ENCODE peak calls at places on chromosomes 6 and 20, in nine cellular contexts. One of them, this sample, is unnamed.

GRCh38 chr20:29873946-29874345 is 1383.5 kb upstream of the DEFB115 start:
- DNase-seq in NCI-H1930: peak
- DNase-seq in Daoy: peak
- DNase-seq in NCI-H460: no peak
- DNase-seq in RPMI8226: peak
- DNase-seq in stimulated activated naive CD8-positive, alpha-beta T cell treated with anti-CD3 and anti-CD28 coated beads, Interleukin-15, Interleukin-2, amounts not matched to agents 100 U/mL and 50 U/mL, for 24 hours: peak
- DNase-seq in GM13977: peak
- DNase-seq in choroid plexus epithelial cell: peak
- DNase-seq in NCI-H774: peak
- DNase-seq in this sample: peak

GRCh38 chr6:136719280-136720044 is 72.8 kb downstream of the MAP3K5 start:
- DNase-seq in NCI-H1930: no peak
- DNase-seq in Daoy: no peak
- DNase-seq in NCI-H460: peak
- DNase-seq in RPMI8226: peak
- DNase-seq in stimulated activated naive CD8-positive, alpha-beta T cell treated with anti-CD3 and anti-CD28 coated beads, Interleukin-15, Interleukin-2, amounts not matched to agents 100 U/mL and 50 U/mL, for 24 hours: no peak
- DNase-seq in GM13977: peak
- DNase-seq in choroid plexus epithelial cell: no peak
- DNase-seq in NCI-H774: no peak
- DNase-seq in this sample: peak

GRCh38 chr6:36443951-36444428 is 1.2 kb downstream of the KCTD20 start:
- DNase-seq in NCI-H1930: no peak
- DNase-seq in Daoy: peak
- DNase-seq in NCI-H460: no peak
- DNase-seq in RPMI8226: peak
- DNase-seq in stimulated activated naive CD8-positive, alpha-beta T cell treated with anti-CD3 and anti-CD28 coated beads, Interleukin-15, Interleukin-2, amounts not matched to agents 100 U/mL and 50 U/mL, for 24 hours: no peak
- DNase-seq in GM13977: peak
- DNase-seq in choroid plexus epithelial cell: peak
- DNase-seq in NCI-H774: no peak
- DNase-seq in this sample: peak

GRCh38 chr6:130975325-130975724 is 87.7 kb downstream of the EPB41L2 start:
- DNase-seq in NCI-H1930: no peak
- DNase-seq in Daoy: no peak
- DNase-seq in NCI-H460: no peak
- DNase-seq in RPMI8226: no peak
- DNase-seq in stimulated activated naive CD8-positive, alpha-beta T cell treated with anti-CD3 and anti-CD28 coated beads, Interleukin-15, Interleukin-2, amounts not matched to agents 100 U/mL and 50 U/mL, for 24 hours: no peak
- DNase-seq in GM13977: no peak
- DNase-seq in choroid plexus epithelial cell: no peak
- DNase-seq in NCI-H774: no peak
- DNase-seq in this sample: peak

GRCh38 chr6:46306429-46306828 is 135.6 kb upstream of the ENPP5 start:
- DNase-seq in NCI-H1930: no peak
- DNase-seq in Daoy: no peak
- DNase-seq in NCI-H460: no peak
- DNase-seq in RPMI8226: no peak
- DNase-seq in stimulated activated naive CD8-positive, alpha-beta T cell treated with anti-CD3 and anti-CD28 coated beads, Interleukin-15, Interleukin-2, amounts not matched to agents 100 U/mL and 50 U/mL, for 24 hours: no peak
- DNase-seq in GM13977: no peak
- DNase-seq in choroid plexus epithelial cell: no peak
- DNase-seq in NCI-H774: no peak
- DNase-seq in this sample: no peak

GRCh38 chr6:130482645-130483390 is 117.0 kb downstream of the TMEM200A start:
- DNase-seq in NCI-H1930: no peak
- DNase-seq in Daoy: no peak
- DNase-seq in NCI-H460: no peak
- DNase-seq in RPMI8226: no peak
- DNase-seq in stimulated activated naive CD8-positive, alpha-beta T cell treated with anti-CD3 and anti-CD28 coated beads, Interleukin-15, Interleukin-2, amounts not matched to agents 100 U/mL and 50 U/mL, for 24 hours: no peak
- DNase-seq in GM13977: no peak
- DNase-seq in choroid plexus epithelial cell: peak
- DNase-seq in NCI-H774: no peak
- DNase-seq in this sample: peak

GRCh38 chr20:38094373-38094775 is 60.8 kb downstream of the RPRD1B start:
- DNase-seq in NCI-H1930: no peak
- DNase-seq in Daoy: peak
- DNase-seq in NCI-H460: peak
- DNase-seq in RPMI8226: peak
- DNase-seq in stimulated activated naive CD8-positive, alpha-beta T cell treated with anti-CD3 and anti-CD28 coated beads, Interleukin-15, Interleukin-2, amounts not matched to agents 100 U/mL and 50 U/mL, for 24 hours: no peak
- DNase-seq in GM13977: peak
- DNase-seq in choroid plexus epithelial cell: peak
- DNase-seq in NCI-H774: no peak
- DNase-seq in this sample: peak

GRCh38 chr20:53839423-53840176 is 230.8 kb downstream of the BCAS1 start:
- DNase-seq in NCI-H1930: no peak
- DNase-seq in Daoy: no peak
- DNase-seq in NCI-H460: no peak
- DNase-seq in RPMI8226: peak
- DNase-seq in stimulated activated naive CD8-positive, alpha-beta T cell treated with anti-CD3 and anti-CD28 coated beads, Interleukin-15, Interleukin-2, amounts not matched to agents 100 U/mL and 50 U/mL, for 24 hours: peak
- DNase-seq in GM13977: no peak
- DNase-seq in choroid plexus epithelial cell: no peak
- DNase-seq in NCI-H774: no peak
- DNase-seq in this sample: no peak

GRCh38 chr6:161434921-161435411 is 161.1 kb upstream of the AGPAT4 start:
- DNase-seq in NCI-H1930: no peak
- DNase-seq in Daoy: peak
- DNase-seq in NCI-H460: no peak
- DNase-seq in RPMI8226: no peak
- DNase-seq in stimulated activated naive CD8-positive, alpha-beta T cell treated with anti-CD3 and anti-CD28 coated beads, Interleukin-15, Interleukin-2, amounts not matched to agents 100 U/mL and 50 U/mL, for 24 hours: no peak
- DNase-seq in GM13977: no peak
- DNase-seq in choroid plexus epithelial cell: peak
- DNase-seq in NCI-H774: no peak
- DNase-seq in this sample: peak

GRCh38 chr6:43977404-43978111 is 149.7 kb downstream of the MRPL14 start:
- DNase-seq in NCI-H1930: no peak
- DNase-seq in Daoy: peak
- DNase-seq in NCI-H460: no peak
- DNase-seq in RPMI8226: peak
- DNase-seq in stimulated activated naive CD8-positive, alpha-beta T cell treated with anti-CD3 and anti-CD28 coated beads, Interleukin-15, Interleukin-2, amounts not matched to agents 100 U/mL and 50 U/mL, for 24 hours: peak
- DNase-seq in GM13977: peak
- DNase-seq in choroid plexus epithelial cell: no peak
- DNase-seq in NCI-H774: no peak
- DNase-seq in this sample: no peak

GRCh38 chr20:6768228-6769185 is 1.0 kb downstream of the BMP2 start:
- DNase-seq in NCI-H1930: no peak
- DNase-seq in Daoy: peak
- DNase-seq in NCI-H460: no peak
- DNase-seq in RPMI8226: no peak
- DNase-seq in stimulated activated naive CD8-positive, alpha-beta T cell treated with anti-CD3 and anti-CD28 coated beads, Interleukin-15, Interleukin-2, amounts not matched to agents 100 U/mL and 50 U/mL, for 24 hours: no peak
- DNase-seq in GM13977: peak
- DNase-seq in choroid plexus epithelial cell: peak
- DNase-seq in NCI-H774: no peak
- DNase-seq in this sample: peak

GRCh38 chr20:1341561-1342265 is 12.8 kb upstream of the SDCBP2 start:
- DNase-seq in NCI-H1930: no peak
- DNase-seq in Daoy: no peak
- DNase-seq in NCI-H460: no peak
- DNase-seq in RPMI8226: no peak
- DNase-seq in stimulated activated naive CD8-positive, alpha-beta T cell treated with anti-CD3 and anti-CD28 coated beads, Interleukin-15, Interleukin-2, amounts not matched to agents 100 U/mL and 50 U/mL, for 24 hours: no peak
- DNase-seq in GM13977: no peak
- DNase-seq in choroid plexus epithelial cell: peak
- DNase-seq in NCI-H774: no peak
- DNase-seq in this sample: no peak

GRCh38 chr6:25027221-25027916 is 91.6 kb upstream of the RIPOR2 start:
- DNase-seq in NCI-H1930: no peak
- DNase-seq in Daoy: no peak
- DNase-seq in NCI-H460: no peak
- DNase-seq in RPMI8226: peak
- DNase-seq in stimulated activated naive CD8-positive, alpha-beta T cell treated with anti-CD3 and anti-CD28 coated beads, Interleukin-15, Interleukin-2, amounts not matched to agents 100 U/mL and 50 U/mL, for 24 hours: peak
- DNase-seq in GM13977: peak
- DNase-seq in choroid plexus epithelial cell: no peak
- DNase-seq in NCI-H774: no peak
- DNase-seq in this sample: no peak

GRCh38 chr6:14903176-14904088 is 342.4 kb upstream of the JARID2 start:
- DNase-seq in NCI-H1930: no peak
- DNase-seq in Daoy: no peak
- DNase-seq in NCI-H460: no peak
- DNase-seq in RPMI8226: no peak
- DNase-seq in stimulated activated naive CD8-positive, alpha-beta T cell treated with anti-CD3 and anti-CD28 coated beads, Interleukin-15, Interleukin-2, amounts not matched to agents 100 U/mL and 50 U/mL, for 24 hours: no peak
- DNase-seq in GM13977: no peak
- DNase-seq in choroid plexus epithelial cell: no peak
- DNase-seq in NCI-H774: no peak
- DNase-seq in this sample: no peak

GRCh38 chr20:16864069-16864468 is 115.9 kb downstream of the OTOR start:
- DNase-seq in NCI-H1930: no peak
- DNase-seq in Daoy: no peak
- DNase-seq in NCI-H460: no peak
- DNase-seq in RPMI8226: peak
- DNase-seq in stimulated activated naive CD8-positive, alpha-beta T cell treated with anti-CD3 and anti-CD28 coated beads, Interleukin-15, Interleukin-2, amounts not matched to agents 100 U/mL and 50 U/mL, for 24 hours: no peak
- DNase-seq in GM13977: no peak
- DNase-seq in choroid plexus epithelial cell: no peak
- DNase-seq in NCI-H774: no peak
- DNase-seq in this sample: peak

GRCh38 chr20:44070139-44070900 is 116.7 kb downstream of the JPH2 start:
- DNase-seq in NCI-H1930: no peak
- DNase-seq in Daoy: no peak
- DNase-seq in NCI-H460: no peak
- DNase-seq in RPMI8226: no peak
- DNase-seq in stimulated activated naive CD8-positive, alpha-beta T cell treated with anti-CD3 and anti-CD28 coated beads, Interleukin-15, Interleukin-2, amounts not matched to agents 100 U/mL and 50 U/mL, for 24 hours: peak
- DNase-seq in GM13977: no peak
- DNase-seq in choroid plexus epithelial cell: no peak
- DNase-seq in NCI-H774: no peak
- DNase-seq in this sample: no peak

GRCh38 chr20:46814366-46815232 is 80.0 kb upstream of the EYA2 start:
- DNase-seq in NCI-H1930: peak
- DNase-seq in Daoy: peak
- DNase-seq in NCI-H460: peak
- DNase-seq in RPMI8226: no peak
- DNase-seq in stimulated activated naive CD8-positive, alpha-beta T cell treated with anti-CD3 and anti-CD28 coated beads, Interleukin-15, Interleukin-2, amounts not matched to agents 100 U/mL and 50 U/mL, for 24 hours: no peak
- DNase-seq in GM13977: no peak
- DNase-seq in choroid plexus epithelial cell: peak
- DNase-seq in NCI-H774: peak
- DNase-seq in this sample: peak

GRCh38 chr6:52498538-52499017 is 78.3 kb downstream of the TRAM2 start:
- DNase-seq in NCI-H1930: no peak
- DNase-seq in Daoy: no peak
- DNase-seq in NCI-H460: no peak
- DNase-seq in RPMI8226: peak
- DNase-seq in stimulated activated naive CD8-positive, alpha-beta T cell treated with anti-CD3 and anti-CD28 coated beads, Interleukin-15, Interleukin-2, amounts not matched to agents 100 U/mL and 50 U/mL, for 24 hours: no peak
- DNase-seq in GM13977: peak
- DNase-seq in choroid plexus epithelial cell: peak
- DNase-seq in NCI-H774: no peak
- DNase-seq in this sample: no peak